ENCODE peak calls at places on chromosomes 6 and 20, in four cellular contexts. D is lung, Y is IMR-90, P is transverse colon. G is an unnamed sample. For H3K4me1, the result is how much of the 10 kb centered on the place peaks cover.

GRCh38 chr20:21901470-21902275 is 196.2 kb downstream of the PAX1 start:
- DNase-seq in D (no peak), Y (no peak), P (peak), G (peak)

GRCh38 chr6:17281100-17281496 is at the start of gene RBM24:
- DNase-seq in D (peak), Y (peak), P (peak), G (no peak)

GRCh38 chr6:140062042-140063041 is 687.9 kb upstream of the CITED2 start:
- DNase-seq in D (peak), Y (peak), P (peak), G (peak)

GRCh38 chr20:8154636-8155035 is 22.6 kb downstream of the PLCB1 start:
- DNase-seq in D (no peak), Y (no peak), P (no peak), G (no peak)

GRCh38 chr6:116329156-116329555 is 41.6 kb upstream of the DSE start:
- DNase-seq in D (no peak), Y (peak), P (no peak), G (no peak)

GRCh38 chr6:32947552-32948465 is 5.1 kb downstream of the HLA-DMA start:
- DNase-seq in D (no peak), Y (peak), P (peak), G (no peak)

GRCh38 chr20:46394872-46395470 is 11.4 kb downstream of the ELMO2 start:
- DNase-seq in D (no peak), Y (no peak), P (no peak), G (no peak)

GRCh38 chr6:79949235-79949634 is 1.9 kb upstream of the ELOVL4 start:
- DNase-seq in D (no peak), Y (peak), P (peak), G (no peak)

GRCh38 chr20:37319120-37319717 is 26.7 kb upstream of the SRC start:
- DNase-seq in D (no peak), Y (peak), P (no peak), G (no peak)

DNA sequence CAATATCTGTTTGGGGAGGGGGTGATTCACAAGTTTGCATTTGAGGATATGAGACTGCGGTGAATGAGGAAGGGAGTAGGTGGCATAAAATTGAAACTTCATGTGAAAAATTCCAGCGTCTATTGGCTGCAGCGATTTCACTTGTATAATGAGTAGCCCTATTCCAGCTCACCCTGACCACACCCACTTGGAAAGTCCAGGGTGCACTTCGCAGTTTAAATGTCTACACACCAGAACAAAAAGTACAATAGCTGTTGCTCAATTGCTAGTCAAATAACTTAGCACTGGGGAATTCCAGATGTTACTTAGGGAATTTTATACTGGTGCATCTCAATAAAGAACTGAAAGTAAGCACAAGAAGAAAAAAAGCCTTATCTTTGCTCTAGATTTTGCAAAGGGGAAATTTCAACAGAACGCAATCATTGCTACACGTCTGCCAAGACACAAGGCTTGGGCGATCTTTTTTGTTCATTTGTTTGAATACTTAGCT is 6.3 kb downstream of the TNFAIP3 start:
- DNase-seq in D (peak), Y (peak), P (peak), G (peak)
- H3K4me3 ChIP-seq in D (no peak), Y (peak), P (no peak), G (peak)

GRCh38 chr20:41509316-41509715 is 108.9 kb downstream of the CHD6 start:
- DNase-seq in D (no peak), Y (no peak), P (peak), G (no peak)

GRCh38 chr20:41508335-41508734 is 109.8 kb downstream of the CHD6 start:
- DNase-seq in D (no peak), Y (no peak), P (no peak), G (no peak)

GRCh38 chr20:41507851-41508250 is 110.3 kb downstream of the CHD6 start:
- DNase-seq in D (no peak), Y (no peak), P (no peak), G (no peak)

GRCh38 chr20:41505198-41505597 is 113.0 kb downstream of the CHD6 start:
- DNase-seq in D (no peak), Y (no peak), P (no peak), G (no peak)

GRCh38 chr20:41506192-41506915 is 111.8 kb downstream of the CHD6 start:
- DNase-seq in D (no peak), Y (no peak), P (no peak), G (no peak)
- H3K4me1 ChIP-seq in D (under half), Y (under half), P (under half), G (under half)

GRCh38 chr6:25042599-25042936 is 106.8 kb upstream of the RIPOR2 start:
- DNase-seq in D (no peak), Y (no peak), P (no peak), G (no peak)
- TF ChIP-seq CTCF in D (no peak), Y (no peak), P (no peak), G (no peak)

GRCh38 chr6:6586167-6586566 is 2.4 kb upstream of the LY86 start:
- DNase-seq in D (no peak), Y (no peak), P (no peak), G (no peak)
- H3K4me3 ChIP-seq in D (no peak), Y (no peak), P (no peak), G (no peak)

GRCh38 chr6:105401247-105402089 is 1.4 kb downstream of the PREP start:
- DNase-seq in D (no peak), Y (peak), P (no peak), G (no peak)
- H3K4me1 ChIP-seq in D (under half), Y (under half), P (under half), G (under half)